ENCODE peak calls at places on chromosomes 4 and X, in ten cellular contexts. F is cardiac muscle cell, U is lower leg skin, Z is AG09319, M is fibroblast of lung, N is WTC11, L is progenitor cell of endocrine pancreas, Y is testis, J is dorsolateral prefrontal cortex, S is tibial artery. D is an unnamed sample.

GRCh38 chr4:55031158-55031557 is 94.2 kb downstream of the KDR start:
- DNase-seq in M (no peak), N (no peak), Z (no peak), L (no peak), Y (no peak), J (no peak), U (no peak), S (no peak), F (no peak), D (no peak)

GRCh38 chrX:149845385-149845784 is 35.6 kb upstream of the MAGEA8 start:
- DNase-seq in F (no peak), U (no peak), N (no peak), J (no peak), M (no peak), S (no peak), Z (no peak), Y (no peak), L (no peak), D (no peak)

GRCh38 chr4:110753461-110753860 is 130.6 kb upstream of the PITX2 start:
- DNase-seq in Z (no peak), S (no peak), N (no peak), L (no peak), Y (no peak), F (peak; percentile 32), U (no peak), M (peak; percentile 30), J (no peak), D (no peak)

GRCh38 chr4:105060628-105061027 is 86.0 kb upstream of the TET2 start:
- DNase-seq in Z (no peak), U (no peak), S (no peak), J (no peak), M (peak; percentile 82), L (no peak), N (no peak), Y (no peak), F (peak; percentile 24), D (no peak)

GRCh38 chr4:96519291-96519690 is 679.4 kb downstream of the PDHA2 start:
- DNase-seq in F (peak; percentile 2), M (peak; percentile 18), J (no peak), Z (no peak), N (no peak), S (no peak), U (no peak), Y (no peak), L (no peak), D (no peak)

GRCh38 chr4:158442736-158443135 is 78.9 kb upstream of the RXFP1 start:
- DNase-seq in L (no peak), S (no peak), F (no peak), Y (no peak), Z (no peak), J (no peak), N (no peak), U (no peak), M (no peak), D (no peak)

GRCh38 chr4:142030010-142030409 is 393.6 kb downstream of the IL15 start:
- DNase-seq in M (no peak), U (no peak), Y (no peak), J (no peak), N (no peak), L (no peak), Z (no peak), S (no peak), F (no peak), D (no peak)

GRCh38 chrX:133523094-133523493 is 107.8 kb upstream of the GPC4 start:
- DNase-seq in N (no peak), S (no peak), M (peak; percentile 48), J (no peak), F (no peak), U (no peak), Y (no peak), L (no peak), Z (no peak), D (no peak)

GRCh38 chr4:111946789-111947188 is 198.5 kb upstream of the FAM241A start:
- DNase-seq in M (no peak), F (no peak), U (no peak), N (no peak), L (no peak), S (no peak), J (no peak), Y (no peak), Z (no peak), D (no peak)

GRCh38 chr4:111945014-111945413 is 200.2 kb upstream of the FAM241A start:
- DNase-seq in S (no peak), J (no peak), N (no peak), U (no peak), M (peak; percentile 9), L (no peak), Z (no peak), Y (no peak), F (peak; percentile 3), D (no peak)

GRCh38 chr4:111941957-111942356 is 203.3 kb upstream of the FAM241A start:
- DNase-seq in Y (no peak), Z (no peak), M (no peak), L (no peak), N (no peak), S (no peak), U (no peak), J (no peak), F (no peak), D (no peak)

DNA sequence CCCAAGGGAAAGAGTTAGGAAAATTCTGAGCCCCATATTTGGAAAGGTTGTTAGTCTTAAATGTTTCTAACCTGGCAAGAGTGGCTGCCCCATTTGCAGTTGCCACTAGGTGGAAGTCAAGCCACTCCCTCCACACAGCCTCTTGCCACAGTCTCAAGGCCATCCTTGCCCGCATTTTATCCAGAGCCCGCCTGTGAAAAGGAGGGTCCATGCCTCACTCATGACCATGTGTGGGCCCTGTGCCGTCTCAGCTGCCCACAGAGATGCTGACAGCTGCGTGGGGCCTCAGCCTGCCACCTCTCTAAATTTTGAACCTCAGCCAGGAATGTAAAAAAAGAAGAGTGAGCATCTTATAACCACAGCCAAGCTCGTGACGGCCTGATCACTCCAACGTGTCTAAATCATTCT is 201.5 kb upstream of the FAM241A start:
- DNase-seq in M (peak; percentile 9), F (peak; percentile 31), J (no peak), Y (peak; percentile 19), N (peak; percentile 62), S (no peak), L (peak; percentile 10), Z (no peak), U (peak; percentile 80), D (peak; percentile 54)
- TF ChIP-seq CTCF in M (peak; percentile 17), F (peak; percentile 29), J (no peak), Y (no peak), N (peak; percentile 45), S (no peak), L (peak; percentile 61), Z (peak; percentile 22), U (no peak), D (peak; percentile 53)

DNA sequence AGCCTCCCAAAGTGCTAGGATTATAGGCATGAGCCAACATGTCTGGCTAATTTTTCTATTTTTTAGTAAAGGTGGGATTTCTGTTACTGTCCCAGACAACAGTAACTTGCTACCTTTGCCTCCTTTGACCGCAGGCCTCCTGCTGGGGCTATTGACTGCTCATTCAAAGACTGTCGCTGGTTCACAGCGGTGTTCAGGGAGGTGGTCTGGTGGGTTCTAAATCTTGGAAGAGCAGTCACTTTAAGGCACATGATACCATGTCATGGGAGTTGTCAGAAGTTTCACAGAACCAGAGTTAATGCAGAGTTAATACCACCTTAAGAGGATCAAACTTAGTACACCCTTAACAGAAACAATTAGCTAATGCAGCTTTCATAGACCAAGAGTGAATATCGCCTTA is 3.8 kb downstream of the ASMT start:
- DNase-seq in S (no peak), Z (no peak), U (no peak), F (no peak), N (peak; percentile 39), L (no peak), M (no peak), Y (no peak), J (no peak), D (no peak)
- TF ChIP-seq CTCF in S (no peak), Z (no peak), U (no peak), F (no peak), N (no peak), L (no peak), M (no peak), Y (no peak), J (no peak), D (no peak)

GRCh38 chrX:2650865-2651264 is 40.2 kb upstream of the CD99 start:
- DNase-seq in F (peak; percentile 60), L (no peak), Y (no peak), Z (no peak), J (no peak), M (peak; percentile 86), U (peak; percentile 61), S (no peak), N (no peak), D (no peak)

GRCh38 chrX:2656243-2656836 is 34.8 kb upstream of the CD99 start:
- DNase-seq in S (no peak), N (no peak), J (no peak), Z (no peak), U (no peak), M (no peak), F (no peak), Y (no peak), L (no peak), D (no peak)

GRCh38 chrX:2650037-2650436 is 41.1 kb upstream of the CD99 start:
- DNase-seq in J (no peak), F (no peak), N (no peak), Y (no peak), S (no peak), M (no peak), Z (no peak), L (no peak), U (no peak), D (no peak)

GRCh38 chrX:2654436-2655340 is 36.4 kb upstream of the CD99 start:
- DNase-seq in S (no peak), F (no peak), M (no peak), Z (no peak), N (no peak), Y (no peak), L (no peak), J (no peak), U (peak; percentile 20), D (no peak)

DNA sequence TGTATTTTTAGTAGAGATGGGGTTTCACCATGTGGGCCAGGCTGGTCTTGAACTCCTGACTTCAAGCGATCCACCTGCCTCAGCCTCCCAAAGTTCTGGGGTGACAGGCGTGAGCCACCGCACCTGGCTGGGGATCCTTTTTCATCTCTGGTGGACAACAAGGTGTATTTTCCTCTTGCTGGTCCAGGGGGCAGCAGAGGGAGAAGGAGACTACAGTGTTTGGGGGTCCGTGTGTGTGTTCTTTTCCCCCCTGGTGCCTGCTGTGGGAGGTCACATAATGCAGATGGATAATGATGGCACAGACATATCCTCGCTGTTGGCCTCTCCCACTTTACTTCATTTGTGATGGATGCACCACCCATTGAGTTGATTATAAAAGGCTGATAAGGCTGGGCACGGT is 39.0 kb upstream of the CD99 start:
- DNase-seq in U (peak; percentile 37), S (no peak), F (no peak), M (no peak), J (no peak), L (no peak), Z (no peak), Y (no peak), N (peak; percentile 34), D (no peak)
- TF ChIP-seq CTCF in U (no peak), S (no peak), F (peak; percentile 31), M (no peak), J (no peak), L (peak; percentile 17), Z (peak; percentile 6), Y (no peak), N (peak; percentile 38), D (peak; percentile 39)

DNA sequence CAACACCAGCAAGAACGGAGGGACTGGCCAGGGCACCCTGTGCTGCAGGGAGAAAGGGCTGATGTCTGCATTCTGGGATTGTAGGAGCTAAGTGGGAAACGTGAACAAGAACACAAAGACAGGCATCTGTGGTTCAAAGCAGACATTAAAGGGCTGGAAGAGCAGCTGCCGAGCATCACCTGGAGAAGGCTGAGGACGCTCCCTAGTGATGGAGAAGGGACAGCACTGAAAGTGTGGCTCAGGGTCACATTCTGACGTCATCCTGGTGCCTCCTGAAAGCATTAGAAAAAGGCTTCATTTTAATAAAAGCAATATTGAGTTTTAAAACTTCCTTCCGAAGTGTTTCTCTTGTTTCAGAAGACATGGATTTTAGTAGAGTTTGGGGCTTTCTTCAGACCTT is 62.3 kb downstream of the CLDN22 start:
- DNase-seq in J (no peak), N (no peak), F (no peak), Y (no peak), U (no peak), Z (no peak), S (no peak), M (no peak), L (no peak), D (no peak)
- TF ChIP-seq CTCF in J (no peak), N (no peak), F (no peak), Y (no peak), U (no peak), Z (no peak), S (no peak), M (no peak), L (no peak), D (no peak)